ENCODE peak calls at places on chromosomes 3 and 15, in nine cellular contexts. O is anterior cingulate cortex; E is heart left ventricle; G is activated T-cell treated with anti-CD3 and anti-CD28 coated beads, Interleukin-2, amount 50 U/mL, for 4 hours; T is substantia nigra; Y is NCI-H1436; Q is BJ; U is EH; A is Right ventricle myocardium superior. R is an unnamed sample.

GRCh38 chr3:98901032-98901464 is 447 bp downstream of the DCBLD2 start:
- DNase-seq in T (no peak), Q (no peak), E (peak; percentile 54), G (no peak), A (peak; percentile 66), O (peak; percentile 57), U (peak; percentile 71), Y (peak; percentile 64), R (peak; percentile 63)

GRCh38 chr15:94792166-94792565 is 560.8 kb downstream of the MCTP2 start:
- DNase-seq in A (no peak), O (no peak), T (no peak), U (no peak), Q (no peak), E (no peak), G (no peak), Y (no peak), R (no peak)

GRCh38 chr15:25670025-25670554 is 193.0 kb downstream of the ATP10A start:
- DNase-seq in T (peak; percentile 36), Y (no peak), O (peak; percentile 91), A (peak; percentile 77), Q (peak; percentile 28), U (peak; percentile 87), E (peak; percentile 77), G (no peak), R (peak; percentile 71)

GRCh38 chr3:177491301-177492031 is 294.2 kb upstream of the TBL1XR1 start:
- DNase-seq in A (no peak), T (peak; percentile 62), Y (no peak), Q (no peak), G (no peak), E (no peak), O (peak; percentile 74), U (peak; percentile 77), R (peak; percentile 85)

GRCh38 chr3:32991781-32992180 is 40.3 kb downstream of the CCR4 start:
- DNase-seq in Q (no peak), A (no peak), O (no peak), U (no peak), G (no peak), E (no peak), Y (no peak), T (no peak), R (no peak)

GRCh38 chr3:17749281-17749680 is 6.8 kb upstream of the TBC1D5 start:
- DNase-seq in E (no peak), O (no peak), Y (no peak), T (no peak), G (no peak), U (no peak), Q (no peak), A (no peak), R (no peak)

GRCh38 chr3:33364060-33364459 is 76.1 kb downstream of the UBP1 start:
- DNase-seq in O (no peak), T (no peak), Y (no peak), G (no peak), Q (no peak), E (no peak), A (no peak), U (no peak), R (no peak)

GRCh38 chr3:38004415-38005075 is 14.0 kb downstream of the VILL start:
- DNase-seq in A (peak; percentile 88), Y (no peak), T (peak; percentile 71), O (peak; percentile 68), G (peak; percentile 55), Q (no peak), U (peak; percentile 69), E (peak; percentile 78), R (peak; percentile 65)

GRCh38 chr3:105459566-105460290 is 93.0 kb downstream of the ALCAM start:
- DNase-seq in A (no peak), U (peak; percentile 52), E (no peak), G (no peak), O (no peak), Y (no peak), Q (no peak), T (no peak), R (no peak)

GRCh38 chr3:197406266-197406665 is 107.9 kb upstream of the DLG1 start:
- DNase-seq in O (no peak), A (peak; percentile 76), T (no peak), G (no peak), Q (no peak), E (peak; percentile 45), U (no peak), Y (no peak), R (peak; percentile 91)

GRCh38 chr3:12585970-12586369 is 29.1 kb downstream of the MKRN2 start:
- DNase-seq in Y (no peak), E (no peak), G (no peak), A (no peak), O (no peak), U (no peak), T (no peak), Q (no peak), R (no peak)

GRCh38 chr15:42146551-42147430 is 9.6 kb downstream of the PLA2G4F start:
- DNase-seq in T (no peak), O (no peak), Y (no peak), G (no peak), U (no peak), Q (no peak), A (no peak), E (no peak), R (no peak)

GRCh38 chr3:105495021-105495420 is 128.3 kb downstream of the ALCAM start:
- DNase-seq in U (peak; percentile 88), O (no peak), E (no peak), Y (no peak), A (no peak), T (no peak), G (no peak), Q (no peak), R (peak; percentile 52)

GRCh38 chr15:91922701-91923279 is 69.3 kb downstream of the SLCO3A1 start:
- DNase-seq in U (no peak), T (no peak), Q (no peak), G (no peak), O (no peak), E (no peak), Y (no peak), A (no peak), R (no peak)

GRCh38 chr15:66862111-66862815 is 160.2 kb downstream of the SMAD6 start:
- DNase-seq in U (peak; percentile 59), Y (no peak), O (no peak), G (no peak), Q (no peak), A (no peak), T (no peak), E (no peak), R (peak; percentile 65)

GRCh38 chr3:18423401-18424212 is 1.5 kb downstream of the SATB1 start:
- DNase-seq in U (peak; percentile 60), Y (no peak), Q (no peak), A (peak; percentile 67), O (no peak), G (peak; percentile 24), T (no peak), E (peak; percentile 45), R (peak; percentile 53)

GRCh38 chr3:14331273-14331672 is 71.1 kb upstream of the SLC6A6 start:
- DNase-seq in A (no peak), U (no peak), Q (no peak), O (no peak), E (no peak), Y (no peak), T (no peak), G (no peak), R (no peak)

GRCh38 chr3:18382760-18383369 is 42.3 kb downstream of the SATB1 start:
- DNase-seq in E (no peak), A (no peak), Q (no peak), T (no peak), Y (no peak), G (no peak), O (no peak), U (no peak), R (no peak)

GRCh38 chr3:153734777-153735551 is 386.2 kb upstream of the ARHGEF26 start:
- DNase-seq in T (no peak), E (no peak), Y (no peak), U (peak; percentile 7), O (no peak), A (no peak), G (no peak), Q (no peak), R (peak; percentile 28)

GRCh38 chr15:39584266-39584659 is 3.4 kb downstream of the THBS1 start:
- DNase-seq in T (no peak), Y (no peak), A (no peak), U (no peak), O (no peak), G (no peak), E (no peak), Q (no peak), R (no peak)

GRCh38 chr3:142962520-142963265 is 781 bp downstream of the PAQR9 start:
- DNase-seq in E (peak; percentile 34), Q (no peak), O (no peak), U (no peak), Y (no peak), G (no peak), A (peak; percentile 42), T (no peak), R (no peak)

GRCh38 chr15:85974348-85974705 is 105.3 kb upstream of the AGBL1 start:
- DNase-seq in A (no peak), O (no peak), E (no peak), G (no peak), U (no peak), T (no peak), Q (no peak), Y (no peak), R (peak; percentile 70)

GRCh38 chr3:70233112-70233511 is 79.3 kb downstream of the MDFIC2 start:
- DNase-seq in E (no peak), A (no peak), O (no peak), Y (no peak), Q (no peak), U (no peak), T (no peak), G (no peak), R (no peak)

GRCh38 chr3:52231502-52232278 is 6.2 kb upstream of the TLR9 start:
- DNase-seq in A (peak; percentile 85), E (peak; percentile 85), G (peak; percentile 92), O (no peak), U (peak; percentile 63), Q (no peak), Y (peak; percentile 45), T (peak; percentile 21), R (peak; percentile 35)

GRCh38 chr15:42319206-42319605 is 40.1 kb upstream of the CAPN3 start:
- DNase-seq in T (no peak), G (no peak), Q (no peak), U (no peak), Y (no peak), O (no peak), A (no peak), E (no peak), R (no peak)

GRCh38 chr15:45522179-45522930 is at the start of gene SLC30A4:
- DNase-seq in Y (peak; percentile 42), E (peak; percentile 71), G (peak; percentile 59), T (peak; percentile 83), U (peak; percentile 66), Q (no peak), A (peak; percentile 83), O (peak; percentile 67), R (peak; percentile 65)

R was measured in LHCN-M2.